ENCODE peak calls at places on chromosomes 12 and 14, in eight cellular contexts. C, W, J, Q, I, M, D and B are unnamed samples.

GRCh38 chr14:105411017-105411941 is 8.3 kb upstream of the MTA1 start:
- DNase-seq in I (no peak), C (peak), W (peak), J (peak), M (peak), D (no peak), Q (no peak), B (peak)

GRCh38 chr12:43551271-43551970 is 582 bp downstream of the ADAMTS20 start:
- DNase-seq in D (no peak), I (no peak), J (peak), Q (no peak), C (no peak), W (no peak), M (peak), B (no peak)

GRCh38 chr12:128787827-128788226 is 35.9 kb downstream of the SLC15A4 start:
- DNase-seq in J (no peak), M (no peak), Q (no peak), W (no peak), D (no peak), I (no peak), C (no peak), B (no peak)

GRCh38 chr12:46660719-46661118 is 165.1 kb downstream of the SLC38A4 start:
- DNase-seq in D (no peak), M (no peak), J (no peak), Q (no peak), W (no peak), C (no peak), I (no peak), B (no peak)

GRCh38 chr14:57833304-57833703 is 32.6 kb downstream of the SLC35F4 start:
- DNase-seq in D (no peak), Q (peak), M (no peak), C (peak), J (peak), I (peak), W (peak), B (no peak)

GRCh38 chr14:35934499-35934898 is 108.4 kb downstream of the BRMS1L start:
- DNase-seq in M (no peak), D (no peak), C (no peak), W (no peak), I (no peak), Q (no peak), J (no peak), B (no peak)

GRCh38 chr12:93518725-93519124 is 51.4 kb downstream of the MRPL42 start:
- DNase-seq in J (peak), C (peak), Q (no peak), W (no peak), M (no peak), D (no peak), I (no peak), B (no peak)

GRCh38 chr14:99522457-99522891 is 41.3 kb downstream of the CCNK start:
- DNase-seq in I (no peak), M (peak), J (peak), Q (no peak), C (peak), D (no peak), W (no peak), B (no peak)

GRCh38 chr12:79927772-79928474 is 7.0 kb downstream of the PPP1R12A start:
- DNase-seq in J (no peak), Q (no peak), D (no peak), M (no peak), W (no peak), I (no peak), C (peak), B (peak)

GRCh38 chr12:122051231-122051876 is 27.2 kb upstream of the MLXIP start:
- DNase-seq in Q (no peak), C (peak), J (peak), I (no peak), D (no peak), W (peak), M (no peak), B (no peak)

GRCh38 chr12:121003650-121004049 is 12.6 kb downstream of the C12orf43 start:
- DNase-seq in C (no peak), W (no peak), Q (no peak), M (no peak), D (peak), J (no peak), I (no peak), B (peak)

GRCh38 chr12:117518594-117519270 is 157.3 kb upstream of the NOS1 start:
- DNase-seq in D (peak), Q (no peak), W (no peak), I (no peak), M (no peak), C (peak), J (no peak), B (peak)

GRCh38 chr14:57725399-57726077 is 140.4 kb downstream of the SLC35F4 start:
- DNase-seq in D (no peak), W (no peak), J (no peak), C (peak), M (no peak), I (peak), Q (no peak), B (peak)

GRCh38 chr14:103418508-103418818 is 33.2 kb downstream of the MARK3 start:
- DNase-seq in C (peak), Q (no peak), W (no peak), M (peak), D (no peak), I (peak), J (peak), B (no peak)

GRCh38 chr12:26853303-26854027 is 20.5 kb upstream of the ITPR2 start:
- DNase-seq in Q (no peak), D (peak), I (no peak), J (peak), C (peak), M (peak), W (peak), B (peak)

GRCh38 chr12:82529954-82530353 is 156.8 kb upstream of the TMTC2 start:
- DNase-seq in Q (no peak), I (no peak), J (no peak), C (no peak), W (no peak), D (no peak), M (no peak), B (no peak)

GRCh38 chr14:74510955-74511354 is 17.4 kb downstream of the ISCA2 start:
- DNase-seq in W (peak), D (no peak), J (peak), C (peak), Q (no peak), I (no peak), M (peak), B (no peak)

GRCh38 chr12:30095511-30095910 is 311.8 kb upstream of the TMTC1 start:
- DNase-seq in M (no peak), C (no peak), Q (no peak), W (no peak), D (no peak), I (no peak), J (no peak), B (no peak)

GRCh38 chr14:56666294-56666693 is 86.7 kb downstream of the TMEM260 start:
- DNase-seq in W (no peak), C (no peak), Q (no peak), J (no peak), D (no peak), M (no peak), I (no peak), B (peak)

GRCh38 chr14:28653521-28653920 is 113.1 kb upstream of the FOXG1 start:
- DNase-seq in I (no peak), D (no peak), W (no peak), M (no peak), Q (no peak), J (no peak), C (peak), B (no peak)

GRCh38 chr12:14238224-14238792 is 127.2 kb upstream of the ATF7IP start:
- DNase-seq in C (peak), I (no peak), J (no peak), M (no peak), W (no peak), D (no peak), Q (no peak), B (no peak)

GRCh38 chr14:31829256-31829923 is 247.7 kb upstream of the ARHGAP5 start:
- DNase-seq in M (no peak), C (peak), D (no peak), Q (no peak), J (peak), I (no peak), W (no peak), B (no peak)

GRCh38 chr14:93010543-93011541 is 87.9 kb downstream of the CHGA start:
- DNase-seq in Q (no peak), C (no peak), I (no peak), J (no peak), M (no peak), W (no peak), D (no peak), B (peak)

GRCh38 chr12:131047789-131048610 is 94.3 kb downstream of the ADGRD1 start:
- DNase-seq in Q (no peak), M (no peak), D (no peak), C (no peak), J (no peak), I (no peak), W (no peak), B (no peak)

GRCh38 chr12:90621927-90622326 is 333.0 kb downstream of the CCER1 start:
- DNase-seq in D (no peak), C (peak), W (no peak), Q (no peak), J (peak), I (no peak), M (no peak), B (no peak)

GRCh38 chr12:124675881-124676688 is 108.7 kb upstream of the NCOR2 start:
- DNase-seq in M (no peak), I (no peak), Q (no peak), J (peak), D (no peak), W (peak), C (peak), B (no peak)

GRCh38 chr12:109840349-109841073 is 7.3 kb upstream of the TRPV4 start:
- DNase-seq in M (no peak), I (no peak), C (peak), D (peak), J (no peak), Q (no peak), W (no peak), B (no peak)

GRCh38 chr14:73026243-73026844 is 562 bp downstream of the ZFYVE1 start:
- DNase-seq in M (no peak), W (no peak), C (no peak), Q (no peak), D (no peak), J (no peak), I (no peak), B (peak)

GRCh38 chr12:109999983-110000505 is 814 bp downstream of the ANKRD13A start:
- DNase-seq in Q (no peak), I (no peak), W (peak), D (peak), M (no peak), C (peak), J (peak), B (peak)

GRCh38 chr12:78035913-78036658 is 205.4 kb downstream of the NAV3 start:
- DNase-seq in W (no peak), Q (no peak), M (no peak), J (peak), C (no peak), I (no peak), D (no peak), B (no peak)

GRCh38 chr12:78101946-78102635 is 271.4 kb downstream of the NAV3 start:
- DNase-seq in I (no peak), D (no peak), J (no peak), M (no peak), Q (no peak), W (no peak), C (peak), B (no peak)

GRCh38 chr12:47818701-47819543 is 781 bp downstream of the HDAC7 start:
- DNase-seq in I (no peak), D (no peak), J (peak), Q (no peak), M (no peak), W (peak), C (peak), B (peak)

GRCh38 chr12:94174576-94174975 is 26.2 kb downstream of the PLXNC1 start:
- DNase-seq in C (no peak), Q (no peak), D (no peak), M (no peak), J (no peak), I (no peak), W (peak), B (no peak)

GRCh38 chr14:31170411-31170810 is 37.2 kb downstream of the HECTD1 start:
- DNase-seq in C (no peak), W (no peak), D (no peak), J (no peak), M (no peak), Q (no peak), I (no peak), B (no peak)

GRCh38 chr14:21057803-21058675 is at the start of gene RNASE8:
- DNase-seq in D (no peak), M (no peak), W (no peak), C (no peak), Q (no peak), J (no peak), I (no peak), B (no peak)